ENCODE peak calls at places on chromosomes 1 and 21, in five cellular contexts. B, A, V, Y and X are unnamed samples. For H3K9me3 and H3K36me3, the result is how much of the 10 kb centered on the place peaks cover.

GRCh38 chr1:221712776-221713431 is 29.0 kb downstream of the DUSP10 start:
- DNase-seq in B (peak), A (no peak), V (no peak), Y (no peak), X (no peak)

GRCh38 chr1:5990913-5991783 is 1.1 kb downstream of the NPHP4 start:
- DNase-seq in B (peak), A (no peak), V (no peak), Y (peak), X (peak)

GRCh38 chr1:170562644-170563338 is 30.8 kb downstream of the GORAB start:
- DNase-seq in B (peak), A (no peak), V (peak), Y (peak), X (peak)

GRCh38 chr1:73998348-73998959 is 199.5 kb downstream of the LRRIQ3 start:
- DNase-seq in B (no peak), A (no peak), V (no peak), Y (peak), X (peak)

GRCh38 chr1:204147392-204148097 is 4.3 kb downstream of the ETNK2 start:
- DNase-seq in B (no peak), A (no peak), V (no peak), Y (no peak), X (no peak)

GRCh38 chr1:182781849-182782586 is 7.6 kb upstream of the NPL start:
- DNase-seq in B (peak), A (peak), V (peak), Y (peak), X (peak)

GRCh38 chr1:207495816-207496792 is at the start of gene CR1:
- DNase-seq in B (peak), A (peak), V (peak), Y (peak), X (peak)

GRCh38 chr1:5513891-5514515 is 478.2 kb downstream of the NPHP4 start:
- DNase-seq in B (no peak), A (no peak), V (no peak), Y (no peak), X (no peak)

GRCh38 chr1:30466026-30466425 is 257.4 kb downstream of the MATN1 start:
- DNase-seq in B (no peak), A (no peak), V (no peak), Y (no peak), X (no peak)

GRCh38 chr1:164683235-164683634 is 124.3 kb downstream of the PBX1 start:
- DNase-seq in B (no peak), A (no peak), V (no peak), Y (peak), X (no peak)

GRCh38 chr1:57591854-57592253 is 168.0 kb upstream of the DAB1 start:
- DNase-seq in B (no peak), A (no peak), V (no peak), Y (no peak), X (no peak)

GRCh38 chr1:192983349-192983980 is 75.7 kb downstream of the UCHL5 start:
- DNase-seq in B (no peak), A (no peak), V (no peak), Y (peak), X (peak)

GRCh38 chr1:7299329-7299799 is 471.7 kb upstream of the VAMP3 start:
- DNase-seq in B (no peak), A (peak), V (peak), Y (peak), X (no peak)

GRCh38 chr1:76074321-76075187 is at the start of gene ST6GALNAC3:
- DNase-seq in B (peak), A (peak), V (peak), Y (peak), X (peak)

GRCh38 chr1:203792491-203792890 is 2.9 kb upstream of the ZBED6 start:
- DNase-seq in B (no peak), A (no peak), V (no peak), Y (no peak), X (no peak)

GRCh38 chr1:175197536-175197935 is 5.0 kb upstream of the KIAA0040 start:
- DNase-seq in B (no peak), A (no peak), V (no peak), Y (no peak), X (no peak)

GRCh38 chr1:55363261-55363660 is 148.1 kb upstream of the USP24 start:
- DNase-seq in B (no peak), A (no peak), V (no peak), Y (peak), X (no peak)

GRCh38 chr1:32780628-32781267 is 36.4 kb downstream of the YARS1 start:
- DNase-seq in B (no peak), A (no peak), V (no peak), Y (no peak), X (no peak)

GRCh38 chr1:77900687-77901293 is 12.4 kb downstream of the NEXN start:
- DNase-seq in B (no peak), A (no peak), V (peak), Y (peak), X (peak)

GRCh38 chr1:202165267-202165941 is 5.0 kb upstream of the PTPN7 start:
- DNase-seq in B (no peak), A (no peak), V (no peak), Y (no peak), X (no peak)

GRCh38 chr1:53104289-53104913 is 38.0 kb downstream of the SLC1A7 start:
- DNase-seq in B (no peak), A (no peak), V (no peak), Y (no peak), X (no peak)

GRCh38 chr1:71780681-71781080 is 501.7 kb downstream of the NEGR1 start:
- DNase-seq in B (no peak), A (no peak), V (no peak), Y (peak), X (no peak)

GRCh38 chr1:5927506-5928370 is 64.5 kb downstream of the NPHP4 start:
- DNase-seq in B (no peak), A (peak), V (no peak), Y (no peak), X (no peak)

GRCh38 chr1:182974792-182975191 is 21.8 kb upstream of the SHCBP1L start:
- DNase-seq in B (no peak), A (no peak), V (no peak), Y (no peak), X (peak)

GRCh38 chr1:156146749-156147405 is 6.5 kb upstream of the SEMA4A start:
- DNase-seq in B (no peak), A (no peak), V (no peak), Y (no peak), X (no peak)

GRCh38 chr1:230109871-230110667 is 43.0 kb downstream of the GALNT2 start:
- DNase-seq in B (no peak), A (no peak), V (no peak), Y (no peak), X (peak)

GRCh38 chr21:33537212-33537611 is 4.7 kb downstream of the GART start:
- DNase-seq in B (no peak), A (no peak), V (no peak), Y (no peak), X (no peak)

GRCh38 chr1:60073605-60074278 is at the start of gene C1orf87:
- DNase-seq in B (peak), A (peak), V (no peak), Y (no peak), X (no peak)

GRCh38 chr1:200258447-200259375 is 151.1 kb downstream of the ZNF281 start:
- DNase-seq in B (no peak), A (no peak), V (no peak), Y (no peak), X (peak)

GRCh38 chr1:150893336-150893913 is 6.5 kb downstream of the CTXND2 start:
- DNase-seq in B (no peak), A (no peak), V (no peak), Y (no peak), X (no peak)

GRCh38 chr1:153220606-153221303 is 3.4 kb downstream of the PRR9 start:
- DNase-seq in B (no peak), A (no peak), V (no peak), Y (no peak), X (no peak)

GRCh38 chr21:37398697-37399096 is 32.1 kb downstream of the DYRK1A start:
- DNase-seq in B (no peak), A (no peak), V (no peak), Y (no peak), X (no peak)
- H3K9me3 ChIP-seq in B (under half), A (under half), V (under half), Y (under half), X (under half)

DNA sequence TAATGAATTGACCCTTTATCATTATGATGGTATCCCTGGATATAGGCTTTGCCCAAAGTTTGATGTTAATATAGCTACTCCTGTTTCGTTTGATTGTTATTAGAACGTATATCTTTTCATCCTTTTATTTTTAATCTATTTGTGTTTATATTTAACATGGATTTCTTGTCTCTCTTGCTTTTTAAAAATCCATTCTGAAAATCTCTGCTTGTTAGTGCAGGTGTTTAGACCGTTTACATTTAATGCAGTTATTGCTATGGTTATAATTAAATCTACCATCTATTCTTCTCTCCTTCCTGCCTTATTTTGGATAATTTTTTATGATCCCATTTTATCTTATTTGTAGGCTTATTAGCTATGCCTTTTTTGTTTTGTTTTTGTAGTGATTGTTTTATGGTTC is 12.4 kb downstream of the TSNAX start:
- DNase-seq in B (no peak), A (no peak), V (no peak), Y (no peak), X (no peak)
- H3K36me3 ChIP-seq in B (half or more), A (under half), V (under half), Y (under half), X (under half)

DNA sequence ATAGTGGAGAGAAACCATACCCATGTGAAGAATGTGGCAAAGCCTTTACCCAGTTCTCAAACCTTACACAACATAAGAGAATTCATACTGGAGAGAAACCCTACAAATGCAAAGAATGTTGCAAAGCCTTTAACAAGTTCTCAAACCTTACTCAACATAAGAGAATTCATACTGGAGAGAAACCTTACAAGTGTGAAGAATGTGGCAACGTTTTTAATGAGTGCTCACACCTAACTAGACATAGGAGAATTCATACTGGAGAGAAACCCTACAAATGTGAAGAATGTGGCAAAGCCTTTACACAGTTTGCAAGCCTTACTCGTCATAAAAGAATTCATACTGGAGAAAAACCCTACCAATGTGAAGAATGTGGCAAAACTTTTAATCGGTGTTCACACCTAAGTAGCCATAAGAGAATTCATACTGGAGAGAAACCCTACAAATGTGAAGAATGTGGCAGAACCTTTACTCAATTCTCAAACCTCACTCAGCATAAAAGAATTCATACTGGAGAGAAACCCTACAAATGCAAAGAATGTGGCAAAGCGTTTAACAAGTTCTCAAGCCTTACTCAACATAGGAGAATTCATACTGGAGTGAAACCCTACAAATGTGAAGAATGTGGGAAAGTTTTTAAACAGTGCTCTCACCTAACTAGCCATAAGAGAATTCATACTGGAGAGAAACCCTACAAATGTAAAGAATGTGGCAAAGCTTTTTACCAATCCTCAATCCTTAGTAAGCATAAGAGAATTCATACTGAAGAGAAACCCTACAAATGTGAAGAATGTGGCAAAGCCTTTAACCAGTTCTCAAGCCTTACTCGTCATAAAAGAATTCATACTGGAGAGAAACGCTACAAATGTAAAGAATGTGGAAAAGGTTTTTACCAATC is 80.0 kb downstream of the JMJD4 start:
- DNase-seq in B (no peak), A (no peak), V (no peak), Y (no peak), X (no peak)
- H3K9me3 ChIP-seq in B (half or more), A (half or more), V (under half), Y (under half), X (under half)

GRCh38 chr21:46561448-46562095 is 43.3 kb downstream of the S100B start:
- DNase-seq in B (no peak), A (no peak), V (no peak), Y (no peak), X (no peak)
- H3K36me3 ChIP-seq in B (half or more), A (under half), V (under half), Y (under half), X (under half)

GRCh38 chr1:118983558-118984021 is 4.6 kb downstream of the TBX15 start:
- DNase-seq in B (no peak), A (peak), V (no peak), Y (no peak), X (no peak)

GRCh38 chr1:118981436-118981835 is 6.7 kb downstream of the TBX15 start:
- DNase-seq in B (no peak), A (no peak), V (no peak), Y (no peak), X (no peak)

GRCh38 chr1:118982281-118982680 is 5.9 kb downstream of the TBX15 start:
- DNase-seq in B (no peak), A (no peak), V (no peak), Y (no peak), X (no peak)

GRCh38 chr1:118984086-118984989 is 3.8 kb downstream of the TBX15 start:
- DNase-seq in B (no peak), A (peak), V (no peak), Y (no peak), X (no peak)

GRCh38 chr1:118982816-118983557 is 5.2 kb downstream of the TBX15 start:
- DNase-seq in B (no peak), A (peak), V (no peak), Y (no peak), X (no peak)
- H3K9me3 ChIP-seq in B (under half), A (under half), V (under half), Y (under half), X (under half)

DNA sequence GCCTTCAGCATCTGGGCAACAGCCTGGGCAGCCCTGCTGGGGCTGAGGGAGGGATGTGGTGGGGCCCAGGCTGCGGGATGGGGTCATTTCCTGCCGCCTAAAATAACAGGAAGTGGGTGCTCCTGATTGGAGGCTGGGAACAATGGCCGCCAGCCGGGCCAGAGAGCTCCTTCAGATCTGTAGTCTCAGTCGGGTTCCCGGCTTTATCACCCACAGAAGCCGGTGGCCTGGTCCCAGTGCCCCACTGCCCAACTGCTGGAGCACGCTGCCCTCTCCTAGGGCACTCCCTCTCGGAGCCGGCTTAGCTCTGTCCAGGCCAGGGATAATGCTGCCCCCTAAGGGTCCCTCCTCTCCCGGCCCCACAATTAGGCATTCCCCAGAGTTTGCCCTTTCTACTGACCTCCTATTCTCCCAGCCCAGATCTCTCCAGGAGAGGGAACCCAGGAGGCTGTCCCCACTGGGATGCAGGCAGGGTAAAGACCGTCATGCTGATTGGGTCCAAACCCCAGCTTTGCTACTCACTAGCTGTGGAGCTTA is 5.1 kb downstream of the MAP7D1 start:
- DNase-seq in B (peak), A (peak), V (peak), Y (peak), X (peak)
- H3K36me3 ChIP-seq in B (under half), A (under half), V (under half), Y (under half), X (under half)